ENCODE peak calls at places on chromosomes 13 and 19, in eight cellular contexts. One of them, this sample, is unnamed.

GRCh38 chr13:37446503-37446902 is 152.1 kb downstream of the POSTN start:
- DNase-seq in neural crest cell: no peak
- DNase-seq in fibroblast of mammary gland: peak
- DNase-seq in RPMI7951: peak
- DNase-seq in stimulated activated CD4-positive, alpha-beta T cell treated with anti-CD3 and anti-CD28 coated beads, Interleukin-2, amount 100 ng/mL, for 48 hours: no peak
- DNase-seq in HT-29: no peak
- DNase-seq in HL-60: no peak
- DNase-seq in mammary epithelial cell: peak
- DNase-seq in this sample: peak

GRCh38 chr19:2462635-2463421 is 6.1 kb upstream of the LMNB2 start:
- DNase-seq in mammary epithelial cell: peak
- DNase-seq in HT-29: peak
- DNase-seq in stimulated activated CD4-positive, alpha-beta T cell treated with anti-CD3 and anti-CD28 coated beads, Interleukin-2, amount 100 ng/mL, for 48 hours: no peak
- DNase-seq in RPMI7951: peak
- DNase-seq in fibroblast of mammary gland: peak
- DNase-seq in HL-60: no peak
- DNase-seq in neural crest cell: peak
- DNase-seq in this sample: peak

GRCh38 chr13:110319774-110320509 is 12.9 kb downstream of the COL4A2 start:
- DNase-seq in mammary epithelial cell: peak
- DNase-seq in fibroblast of mammary gland: peak
- DNase-seq in RPMI7951: peak
- DNase-seq in HT-29: peak
- DNase-seq in HL-60: no peak
- DNase-seq in stimulated activated CD4-positive, alpha-beta T cell treated with anti-CD3 and anti-CD28 coated beads, Interleukin-2, amount 100 ng/mL, for 48 hours: no peak
- DNase-seq in neural crest cell: no peak
- DNase-seq in this sample: peak

GRCh38 chr13:97222934-97223710 is 989 bp downstream of the MBNL2 start:
- DNase-seq in stimulated activated CD4-positive, alpha-beta T cell treated with anti-CD3 and anti-CD28 coated beads, Interleukin-2, amount 100 ng/mL, for 48 hours: no peak
- DNase-seq in RPMI7951: no peak
- DNase-seq in HT-29: peak
- DNase-seq in fibroblast of mammary gland: no peak
- DNase-seq in HL-60: no peak
- DNase-seq in neural crest cell: no peak
- DNase-seq in mammary epithelial cell: no peak
- DNase-seq in this sample: no peak

GRCh38 chr19:16371540-16371986 is 46.9 kb downstream of the KLF2 start:
- DNase-seq in mammary epithelial cell: no peak
- DNase-seq in stimulated activated CD4-positive, alpha-beta T cell treated with anti-CD3 and anti-CD28 coated beads, Interleukin-2, amount 100 ng/mL, for 48 hours: peak
- DNase-seq in fibroblast of mammary gland: no peak
- DNase-seq in HL-60: no peak
- DNase-seq in RPMI7951: no peak
- DNase-seq in HT-29: peak
- DNase-seq in neural crest cell: no peak
- DNase-seq in this sample: no peak

GRCh38 chr19:4693471-4694121 is 23.5 kb upstream of the MYDGF start:
- DNase-seq in fibroblast of mammary gland: no peak
- DNase-seq in mammary epithelial cell: no peak
- DNase-seq in stimulated activated CD4-positive, alpha-beta T cell treated with anti-CD3 and anti-CD28 coated beads, Interleukin-2, amount 100 ng/mL, for 48 hours: no peak
- DNase-seq in HT-29: no peak
- DNase-seq in neural crest cell: no peak
- DNase-seq in HL-60: no peak
- DNase-seq in RPMI7951: no peak
- DNase-seq in this sample: no peak

GRCh38 chr13:99484405-99484981 is 16.8 kb upstream of the TM9SF2 start:
- DNase-seq in HL-60: peak
- DNase-seq in stimulated activated CD4-positive, alpha-beta T cell treated with anti-CD3 and anti-CD28 coated beads, Interleukin-2, amount 100 ng/mL, for 48 hours: no peak
- DNase-seq in neural crest cell: no peak
- DNase-seq in RPMI7951: peak
- DNase-seq in mammary epithelial cell: peak
- DNase-seq in fibroblast of mammary gland: peak
- DNase-seq in HT-29: no peak
- DNase-seq in this sample: peak

GRCh38 chr19:2747349-2747748 is 7.5 kb upstream of the SLC39A3 start:
- DNase-seq in HL-60: no peak
- DNase-seq in neural crest cell: no peak
- DNase-seq in RPMI7951: no peak
- DNase-seq in fibroblast of mammary gland: no peak
- DNase-seq in stimulated activated CD4-positive, alpha-beta T cell treated with anti-CD3 and anti-CD28 coated beads, Interleukin-2, amount 100 ng/mL, for 48 hours: no peak
- DNase-seq in mammary epithelial cell: no peak
- DNase-seq in HT-29: no peak
- DNase-seq in this sample: no peak

GRCh38 chr19:18430417-18431144 is 7.4 kb downstream of the ISYNA1 start:
- DNase-seq in HL-60: no peak
- DNase-seq in neural crest cell: no peak
- DNase-seq in mammary epithelial cell: no peak
- DNase-seq in fibroblast of mammary gland: no peak
- DNase-seq in RPMI7951: no peak
- DNase-seq in stimulated activated CD4-positive, alpha-beta T cell treated with anti-CD3 and anti-CD28 coated beads, Interleukin-2, amount 100 ng/mL, for 48 hours: no peak
- DNase-seq in HT-29: no peak
- DNase-seq in this sample: no peak

GRCh38 chr13:77325371-77325941 is 1.4 kb downstream of the MYCBP2 start:
- DNase-seq in fibroblast of mammary gland: no peak
- DNase-seq in HT-29: peak
- DNase-seq in HL-60: no peak
- DNase-seq in neural crest cell: no peak
- DNase-seq in mammary epithelial cell: peak
- DNase-seq in RPMI7951: peak
- DNase-seq in stimulated activated CD4-positive, alpha-beta T cell treated with anti-CD3 and anti-CD28 coated beads, Interleukin-2, amount 100 ng/mL, for 48 hours: no peak
- DNase-seq in this sample: peak

GRCh38 chr19:7417671-7418324 is 69.1 kb downstream of the ARHGEF18 start:
- DNase-seq in mammary epithelial cell: no peak
- DNase-seq in neural crest cell: no peak
- DNase-seq in HT-29: no peak
- DNase-seq in fibroblast of mammary gland: no peak
- DNase-seq in RPMI7951: no peak
- DNase-seq in HL-60: no peak
- DNase-seq in stimulated activated CD4-positive, alpha-beta T cell treated with anti-CD3 and anti-CD28 coated beads, Interleukin-2, amount 100 ng/mL, for 48 hours: no peak
- DNase-seq in this sample: peak

GRCh38 chr13:53028063-53028462 is 550 bp upstream of the OLFM4 start:
- DNase-seq in RPMI7951: no peak
- DNase-seq in mammary epithelial cell: no peak
- DNase-seq in HT-29: no peak
- DNase-seq in neural crest cell: no peak
- DNase-seq in stimulated activated CD4-positive, alpha-beta T cell treated with anti-CD3 and anti-CD28 coated beads, Interleukin-2, amount 100 ng/mL, for 48 hours: no peak
- DNase-seq in HL-60: no peak
- DNase-seq in fibroblast of mammary gland: no peak
- DNase-seq in this sample: no peak

GRCh38 chr19:8005534-8006256 is at the start of gene ELAVL1:
- DNase-seq in stimulated activated CD4-positive, alpha-beta T cell treated with anti-CD3 and anti-CD28 coated beads, Interleukin-2, amount 100 ng/mL, for 48 hours: peak
- DNase-seq in RPMI7951: peak
- DNase-seq in mammary epithelial cell: peak
- DNase-seq in fibroblast of mammary gland: peak
- DNase-seq in neural crest cell: peak
- DNase-seq in HL-60: peak
- DNase-seq in HT-29: peak
- DNase-seq in this sample: peak

GRCh38 chr19:3606174-3606689 is 443 bp downstream of the TBXA2R start:
- DNase-seq in HL-60: no peak
- DNase-seq in neural crest cell: no peak
- DNase-seq in mammary epithelial cell: no peak
- DNase-seq in RPMI7951: peak
- DNase-seq in fibroblast of mammary gland: no peak
- DNase-seq in stimulated activated CD4-positive, alpha-beta T cell treated with anti-CD3 and anti-CD28 coated beads, Interleukin-2, amount 100 ng/mL, for 48 hours: no peak
- DNase-seq in HT-29: peak
- DNase-seq in this sample: no peak

GRCh38 chr19:19021115-19021514 is 12.2 kb downstream of the SUGP2 start:
- DNase-seq in mammary epithelial cell: no peak
- DNase-seq in neural crest cell: no peak
- DNase-seq in HT-29: no peak
- DNase-seq in HL-60: no peak
- DNase-seq in stimulated activated CD4-positive, alpha-beta T cell treated with anti-CD3 and anti-CD28 coated beads, Interleukin-2, amount 100 ng/mL, for 48 hours: no peak
- DNase-seq in RPMI7951: peak
- DNase-seq in fibroblast of mammary gland: peak
- DNase-seq in this sample: peak

GRCh38 chr13:27374650-27375049 is 49.8 kb upstream of the GTF3A start:
- DNase-seq in HT-29: peak
- DNase-seq in HL-60: no peak
- DNase-seq in fibroblast of mammary gland: peak
- DNase-seq in RPMI7951: peak
- DNase-seq in stimulated activated CD4-positive, alpha-beta T cell treated with anti-CD3 and anti-CD28 coated beads, Interleukin-2, amount 100 ng/mL, for 48 hours: peak
- DNase-seq in mammary epithelial cell: peak
- DNase-seq in neural crest cell: peak
- DNase-seq in this sample: peak